ENCODE peak calls at places on chromosomes 5 and 9, in nine cellular contexts. G is psoas muscle; L is Peyer's patch; A is BJ; N is heart right ventricle; S is right atrium auricular region; T is esophagus muscularis mucosa; P is CD8-positive, alpha-beta T cell; H is body of pancreas. K is an unnamed sample. For H3K36me3, the result is how much of the 10 kb centered on the place peaks cover.

GRCh38 chr5:141637266-141637692 is 482 bp downstream of the RELL2 start:
- DNase-seq in G (peak), L (peak), A (no peak), N (peak), S (no peak), T (no peak), P (peak), H (no peak), K (no peak)

GRCh38 chr5:25190521-25191000 is 545.8 kb upstream of the CDH10 start:
- DNase-seq in G (no peak), L (no peak), A (no peak), N (no peak), S (no peak), T (no peak), P (no peak), H (no peak), K (no peak)

GRCh38 chr9:34809504-34810186 is 99.7 kb upstream of the CCL21 start:
- DNase-seq in G (no peak), L (no peak), A (no peak), N (peak), S (no peak), T (peak), P (no peak), H (peak), K (no peak)

GRCh38 chr5:74541381-74541781 is 99.1 kb downstream of the ENC1 start:
- DNase-seq in G (no peak), L (no peak), A (no peak), N (no peak), S (no peak), T (no peak), P (no peak), H (no peak), K (no peak)

GRCh38 chr5:177378884-177379883 is 5.0 kb upstream of the SLC34A1 start:
- DNase-seq in G (no peak), L (no peak), A (no peak), N (no peak), S (no peak), T (no peak), P (no peak), H (no peak), K (no peak)

GRCh38 chr9:105405514-105406131 is 42.2 kb upstream of the FSD1L start:
- DNase-seq in G (no peak), L (no peak), A (no peak), N (no peak), S (no peak), T (no peak), P (peak), H (no peak), K (no peak)

GRCh38 chr5:14574891-14575496 is 6.6 kb upstream of the OTULINL start:
- DNase-seq in G (peak), L (no peak), A (no peak), N (peak), S (no peak), T (no peak), P (no peak), H (peak), K (peak)

GRCh38 chr9:135848341-135849047 is 58.9 kb downstream of the CAMSAP1 start:
- DNase-seq in G (no peak), L (no peak), A (no peak), N (no peak), S (no peak), T (no peak), P (no peak), H (no peak), K (no peak)

GRCh38 chr5:73482383-73483193 is 15.7 kb upstream of the BTF3 start:
- DNase-seq in G (no peak), L (no peak), A (no peak), N (no peak), S (no peak), T (no peak), P (no peak), H (no peak), K (no peak)

GRCh38 chr9:19914044-19914443 is 125.2 kb upstream of the SLC24A2 start:
- DNase-seq in G (no peak), L (no peak), A (no peak), N (no peak), S (no peak), T (peak), P (no peak), H (no peak), K (no peak)

GRCh38 chr9:81522721-81523551 is 166.4 kb downstream of the TLE1 start:
- DNase-seq in G (no peak), L (no peak), A (peak), N (no peak), S (no peak), T (no peak), P (no peak), H (peak), K (no peak)

GRCh38 chr5:65861830-65862241 is 64.5 kb upstream of the ERBIN start:
- DNase-seq in G (no peak), L (no peak), A (peak), N (no peak), S (no peak), T (no peak), P (no peak), H (no peak), K (peak)

GRCh38 chr9:18623201-18623600 is 149.2 kb downstream of the ADAMTSL1 start:
- DNase-seq in G (no peak), L (no peak), A (no peak), N (no peak), S (no peak), T (no peak), P (no peak), H (no peak), K (no peak)

GRCh38 chr9:110364451-110364850 is 26.8 kb upstream of the TXNDC8 start:
- DNase-seq in G (no peak), L (no peak), A (no peak), N (no peak), S (no peak), T (no peak), P (no peak), H (no peak), K (no peak)

GRCh38 chr9:137085918-137086530 is 761 bp upstream of the MAN1B1 start:
- DNase-seq in G (peak), L (peak), A (no peak), N (peak), S (peak), T (no peak), P (peak), H (peak), K (peak)

GRCh38 chr5:72363146-72363802 is 43.1 kb downstream of the PTCD2 start:
- DNase-seq in G (no peak), L (no peak), A (no peak), N (no peak), S (no peak), T (peak), P (no peak), H (no peak), K (no peak)

GRCh38 chr5:96780626-96781025 is 27.1 kb downstream of the ERAP1 start:
- DNase-seq in G (no peak), L (no peak), A (peak), N (no peak), S (no peak), T (no peak), P (no peak), H (no peak), K (no peak)

GRCh38 chr9:25677301-25678146 is 720 bp downstream of the TUSC1 start:
- DNase-seq in G (peak), L (peak), A (peak), N (peak), S (peak), T (peak), P (no peak), H (peak), K (peak)

GRCh38 chr9:99105152-99106043 is 485 bp downstream of the TGFBR1 start:
- DNase-seq in G (peak), L (peak), A (no peak), N (peak), S (peak), T (peak), P (peak), H (peak), K (peak)
- H3K4me3 ChIP-seq in G (peak), L (peak), A (peak), N (peak), S (peak), T (peak), P (peak), H (peak), K (peak)

GRCh38 chr5:8386889-8387288 is 517.9 kb downstream of the MTRR start:
- DNase-seq in G (no peak), L (no peak), A (no peak), N (no peak), S (no peak), T (no peak), P (no peak), H (no peak), K (no peak)
- H3K36me3 ChIP-seq in G (under half), L (under half), A (under half), N (under half), S (under half), T (under half), P (under half), H (under half), K (under half)

GRCh38 chr5:170551076-170551475 is 47.3 kb downstream of the KCNIP1 start:
- DNase-seq in G (no peak), L (no peak), A (no peak), N (no peak), S (no peak), T (no peak), P (no peak), H (no peak), K (no peak)
- TF ChIP-seq CTCF in G (no peak), L (no peak), A (no peak), N (no peak), S (no peak), T (no peak), P (no peak), H (no peak), K (no peak)

GRCh38 chr9:36401179-36401740 is 1.2 kb upstream of the RNF38 start:
- DNase-seq in G (no peak), L (no peak), A (no peak), N (no peak), S (no peak), T (peak), P (no peak), H (peak), K (no peak)

GRCh38 chr9:36396985-36397384 is 3.1 kb downstream of the RNF38 start:
- DNase-seq in G (no peak), L (no peak), A (no peak), N (no peak), S (no peak), T (no peak), P (no peak), H (no peak), K (no peak)

GRCh38 chr9:36400332-36401178 is 486 bp upstream of the RNF38 start:
- DNase-seq in G (peak), L (peak), A (no peak), N (peak), S (peak), T (peak), P (peak), H (peak), K (peak)

GRCh38 chr9:36399980-36400331 is at the start of gene RNF38:
- DNase-seq in G (no peak), L (no peak), A (no peak), N (no peak), S (no peak), T (no peak), P (no peak), H (no peak), K (no peak)

DNA sequence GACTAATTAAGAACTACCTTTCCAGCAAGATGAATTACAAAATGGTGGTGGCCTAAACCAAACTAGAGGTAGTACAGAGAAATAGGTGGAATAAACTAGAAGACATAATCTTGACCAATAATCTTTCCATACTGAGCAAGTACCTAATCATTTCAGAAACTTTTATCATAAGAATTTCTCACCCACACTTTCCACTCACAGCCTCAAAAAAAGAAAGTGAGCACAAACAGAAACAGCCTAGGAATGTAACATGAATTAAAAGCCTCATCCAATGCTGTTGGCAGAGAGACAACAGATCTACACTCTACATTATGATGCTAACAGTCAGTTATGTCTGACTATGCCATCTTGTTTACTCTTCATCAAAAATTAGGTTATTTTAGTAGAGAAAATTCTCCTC is 1.3 kb downstream of the RNF38 start:
- DNase-seq in G (no peak), L (no peak), A (no peak), N (no peak), S (no peak), T (no peak), P (no peak), H (no peak), K (no peak)
- H3K4me3 ChIP-seq in G (peak), L (no peak), A (peak), N (no peak), S (no peak), T (no peak), P (no peak), H (no peak), K (no peak)

K was measured in lung.